ENCODE peak calls at places on chromosomes 12 and 14, in nine cellular contexts. One of them, this sample, is unnamed.
A peak's percentile ranks its signal among the peaks of the same experiment; 100 is the strongest.

GRCh38 chr14:97760050-97760449 is 962.9 kb downstream of the VRK1 start:
- DNase-seq in neural progenitor cell: no peak
- DNase-seq in CD8-positive, alpha-beta memory T cell: no peak
- DNase-seq in tibial nerve: no peak
- DNase-seq in transverse colon: no peak
- DNase-seq in colonic mucosa: no peak
- DNase-seq in astrocyte: no peak
- DNase-seq in SJCRH30: no peak
- DNase-seq in left lung: no peak
- DNase-seq in this sample: no peak

GRCh38 chr14:49633650-49634546 is 1.1 kb downstream of the DNAAF2 start:
- DNase-seq in neural progenitor cell: peak; percentile 98
- DNase-seq in CD8-positive, alpha-beta memory T cell: peak; percentile 90
- DNase-seq in tibial nerve: peak; percentile 79
- DNase-seq in transverse colon: peak; percentile 96
- DNase-seq in colonic mucosa: peak; percentile 94
- DNase-seq in astrocyte: peak; percentile 89
- DNase-seq in SJCRH30: peak; percentile 97
- DNase-seq in left lung: peak; percentile 95
- DNase-seq in this sample: peak; percentile 45

GRCh38 chr12:5586201-5586600 is 154.3 kb downstream of the NTF3 start:
- DNase-seq in neural progenitor cell: peak; percentile 23
- DNase-seq in CD8-positive, alpha-beta memory T cell: no peak
- DNase-seq in tibial nerve: no peak
- DNase-seq in transverse colon: no peak
- DNase-seq in colonic mucosa: peak; percentile 38
- DNase-seq in astrocyte: peak; percentile 28
- DNase-seq in SJCRH30: no peak
- DNase-seq in left lung: no peak
- DNase-seq in this sample: no peak

GRCh38 chr14:57692671-57693070 is 173.2 kb downstream of the SLC35F4 start:
- DNase-seq in neural progenitor cell: peak; percentile 13
- DNase-seq in CD8-positive, alpha-beta memory T cell: no peak
- DNase-seq in tibial nerve: no peak
- DNase-seq in transverse colon: no peak
- DNase-seq in colonic mucosa: no peak
- DNase-seq in astrocyte: peak; percentile 40
- DNase-seq in SJCRH30: peak; percentile 55
- DNase-seq in left lung: no peak
- DNase-seq in this sample: peak; percentile 30

GRCh38 chr12:75812341-75813018 is 219.1 kb downstream of the PHLDA1 start:
- DNase-seq in neural progenitor cell: peak; percentile 5
- DNase-seq in CD8-positive, alpha-beta memory T cell: no peak
- DNase-seq in tibial nerve: no peak
- DNase-seq in transverse colon: no peak
- DNase-seq in colonic mucosa: no peak
- DNase-seq in astrocyte: peak; percentile 75
- DNase-seq in SJCRH30: peak; percentile 26
- DNase-seq in left lung: no peak
- DNase-seq in this sample: no peak

GRCh38 chr12:64782181-64782580 is 23.0 kb upstream of the GNS start:
- DNase-seq in neural progenitor cell: no peak
- DNase-seq in CD8-positive, alpha-beta memory T cell: no peak
- DNase-seq in tibial nerve: no peak
- DNase-seq in transverse colon: no peak
- DNase-seq in colonic mucosa: no peak
- DNase-seq in astrocyte: no peak
- DNase-seq in SJCRH30: no peak
- DNase-seq in left lung: no peak
- DNase-seq in this sample: no peak

GRCh38 chr12:88627501-88627900 is 47.2 kb upstream of the KITLG start:
- DNase-seq in neural progenitor cell: no peak
- DNase-seq in CD8-positive, alpha-beta memory T cell: no peak
- DNase-seq in tibial nerve: no peak
- DNase-seq in transverse colon: no peak
- DNase-seq in colonic mucosa: no peak
- DNase-seq in astrocyte: no peak
- DNase-seq in SJCRH30: no peak
- DNase-seq in left lung: no peak
- DNase-seq in this sample: no peak

GRCh38 chr12:124771462-124772361 is 92.0 kb downstream of the SCARB1 start:
- DNase-seq in neural progenitor cell: peak; percentile 89
- DNase-seq in CD8-positive, alpha-beta memory T cell: peak; percentile 77
- DNase-seq in tibial nerve: peak; percentile 96
- DNase-seq in transverse colon: peak; percentile 87
- DNase-seq in colonic mucosa: peak; percentile 88
- DNase-seq in astrocyte: peak; percentile 18
- DNase-seq in SJCRH30: peak; percentile 86
- DNase-seq in left lung: peak; percentile 84
- DNase-seq in this sample: no peak

GRCh38 chr12:131133015-131133905 is 179.6 kb downstream of the ADGRD1 start:
- DNase-seq in neural progenitor cell: no peak
- DNase-seq in CD8-positive, alpha-beta memory T cell: no peak
- DNase-seq in tibial nerve: peak; percentile 56
- DNase-seq in transverse colon: no peak
- DNase-seq in colonic mucosa: no peak
- DNase-seq in astrocyte: no peak
- DNase-seq in SJCRH30: no peak
- DNase-seq in left lung: no peak
- DNase-seq in this sample: no peak

GRCh38 chr12:128190614-128191013 is 76.4 kb upstream of the TMEM132C start:
- DNase-seq in neural progenitor cell: peak; percentile 82
- DNase-seq in CD8-positive, alpha-beta memory T cell: no peak
- DNase-seq in tibial nerve: no peak
- DNase-seq in transverse colon: no peak
- DNase-seq in colonic mucosa: no peak
- DNase-seq in astrocyte: no peak
- DNase-seq in SJCRH30: no peak
- DNase-seq in left lung: no peak
- DNase-seq in this sample: no peak

GRCh38 chr14:85528882-85529585 is 910 bp upstream of the FLRT2 start:
- DNase-seq in neural progenitor cell: peak; percentile 48
- DNase-seq in CD8-positive, alpha-beta memory T cell: no peak
- DNase-seq in tibial nerve: no peak
- DNase-seq in transverse colon: no peak
- DNase-seq in colonic mucosa: no peak
- DNase-seq in astrocyte: peak; percentile 77
- DNase-seq in SJCRH30: peak; percentile 16
- DNase-seq in left lung: no peak
- DNase-seq in this sample: no peak

GRCh38 chr14:89836830-89837469 is 117.6 kb downstream of the EFCAB11 start:
- DNase-seq in neural progenitor cell: no peak
- DNase-seq in CD8-positive, alpha-beta memory T cell: no peak
- DNase-seq in tibial nerve: no peak
- DNase-seq in transverse colon: no peak
- DNase-seq in colonic mucosa: no peak
- DNase-seq in astrocyte: no peak
- DNase-seq in SJCRH30: no peak
- DNase-seq in left lung: no peak
- DNase-seq in this sample: no peak

GRCh38 chr12:117494833-117495714 is 133.6 kb upstream of the NOS1 start:
- DNase-seq in neural progenitor cell: peak; percentile 13
- DNase-seq in CD8-positive, alpha-beta memory T cell: no peak
- DNase-seq in tibial nerve: no peak
- DNase-seq in transverse colon: peak; percentile 9
- DNase-seq in colonic mucosa: peak; percentile 28
- DNase-seq in astrocyte: no peak
- DNase-seq in SJCRH30: peak; percentile 27
- DNase-seq in left lung: no peak
- DNase-seq in this sample: no peak

GRCh38 chr14:67971627-67972625 is 152.3 kb downstream of the RAD51B start:
- DNase-seq in neural progenitor cell: no peak
- DNase-seq in CD8-positive, alpha-beta memory T cell: no peak
- DNase-seq in tibial nerve: no peak
- DNase-seq in transverse colon: no peak
- DNase-seq in colonic mucosa: no peak
- DNase-seq in astrocyte: peak; percentile 66
- DNase-seq in SJCRH30: peak; percentile 32
- DNase-seq in left lung: no peak
- DNase-seq in this sample: peak; percentile 40

GRCh38 chr14:36942522-36943245 is 229.7 kb downstream of the SLC25A21 start:
- DNase-seq in neural progenitor cell: no peak
- DNase-seq in CD8-positive, alpha-beta memory T cell: no peak
- DNase-seq in tibial nerve: no peak
- DNase-seq in transverse colon: no peak
- DNase-seq in colonic mucosa: no peak
- DNase-seq in astrocyte: peak; percentile 46
- DNase-seq in SJCRH30: no peak
- DNase-seq in left lung: no peak
- DNase-seq in this sample: no peak

GRCh38 chr12:112841891-112842290 is 50.3 kb downstream of the RPH3A start:
- DNase-seq in neural progenitor cell: no peak
- DNase-seq in CD8-positive, alpha-beta memory T cell: no peak
- DNase-seq in tibial nerve: no peak
- DNase-seq in transverse colon: no peak
- DNase-seq in colonic mucosa: no peak
- DNase-seq in astrocyte: peak; percentile 6
- DNase-seq in SJCRH30: no peak
- DNase-seq in left lung: no peak
- DNase-seq in this sample: no peak

GRCh38 chr14:75125617-75126016 is 1.2 kb downstream of the NEK9 start:
- DNase-seq in neural progenitor cell: no peak
- DNase-seq in CD8-positive, alpha-beta memory T cell: no peak
- DNase-seq in tibial nerve: no peak
- DNase-seq in transverse colon: no peak
- DNase-seq in colonic mucosa: no peak
- DNase-seq in astrocyte: peak; percentile 74
- DNase-seq in SJCRH30: no peak
- DNase-seq in left lung: no peak
- DNase-seq in this sample: no peak

GRCh38 chr12:27970391-27970980 is 2.0 kb downstream of the PTHLH start:
- DNase-seq in neural progenitor cell: peak; percentile 74
- DNase-seq in CD8-positive, alpha-beta memory T cell: no peak
- DNase-seq in tibial nerve: peak; percentile 11
- DNase-seq in transverse colon: no peak
- DNase-seq in colonic mucosa: no peak
- DNase-seq in astrocyte: peak; percentile 56
- DNase-seq in SJCRH30: no peak
- DNase-seq in left lung: no peak
- DNase-seq in this sample: no peak
- H3K27me3 ChIP-seq in neural progenitor cell: peaks cover 100% of the 10 kb centered on the region
- H3K27me3 ChIP-seq in CD8-positive, alpha-beta memory T cell: peaks cover 45% of the 10 kb centered on the region
- H3K27me3 ChIP-seq in tibial nerve: no peaks in the 10 kb centered on the region
- H3K27me3 ChIP-seq in transverse colon: peaks cover 99% of the 10 kb centered on the region
- H3K27me3 ChIP-seq in colonic mucosa: peaks cover 61% of the 10 kb centered on the region
- H3K27me3 ChIP-seq in astrocyte: no peaks in the 10 kb centered on the region
- H3K27me3 ChIP-seq in SJCRH30: no peaks in the 10 kb centered on the region
- H3K27me3 ChIP-seq in left lung: peaks cover 99% of the 10 kb centered on the region
- H3K27me3 ChIP-seq in this sample: no peaks in the 10 kb centered on the region

GRCh38 chr14:69208665-69209064 is 17.4 kb downstream of the EXD2 start:
- DNase-seq in neural progenitor cell: no peak
- DNase-seq in CD8-positive, alpha-beta memory T cell: no peak
- DNase-seq in tibial nerve: no peak
- DNase-seq in transverse colon: no peak
- DNase-seq in colonic mucosa: no peak
- DNase-seq in astrocyte: no peak
- DNase-seq in SJCRH30: no peak
- DNase-seq in left lung: no peak
- DNase-seq in this sample: no peak

GRCh38 chr14:69204753-69205152 is 13.5 kb downstream of the EXD2 start:
- DNase-seq in neural progenitor cell: no peak
- DNase-seq in CD8-positive, alpha-beta memory T cell: no peak
- DNase-seq in tibial nerve: no peak
- DNase-seq in transverse colon: no peak
- DNase-seq in colonic mucosa: no peak
- DNase-seq in astrocyte: no peak
- DNase-seq in SJCRH30: no peak
- DNase-seq in left lung: no peak
- DNase-seq in this sample: no peak

DNA sequence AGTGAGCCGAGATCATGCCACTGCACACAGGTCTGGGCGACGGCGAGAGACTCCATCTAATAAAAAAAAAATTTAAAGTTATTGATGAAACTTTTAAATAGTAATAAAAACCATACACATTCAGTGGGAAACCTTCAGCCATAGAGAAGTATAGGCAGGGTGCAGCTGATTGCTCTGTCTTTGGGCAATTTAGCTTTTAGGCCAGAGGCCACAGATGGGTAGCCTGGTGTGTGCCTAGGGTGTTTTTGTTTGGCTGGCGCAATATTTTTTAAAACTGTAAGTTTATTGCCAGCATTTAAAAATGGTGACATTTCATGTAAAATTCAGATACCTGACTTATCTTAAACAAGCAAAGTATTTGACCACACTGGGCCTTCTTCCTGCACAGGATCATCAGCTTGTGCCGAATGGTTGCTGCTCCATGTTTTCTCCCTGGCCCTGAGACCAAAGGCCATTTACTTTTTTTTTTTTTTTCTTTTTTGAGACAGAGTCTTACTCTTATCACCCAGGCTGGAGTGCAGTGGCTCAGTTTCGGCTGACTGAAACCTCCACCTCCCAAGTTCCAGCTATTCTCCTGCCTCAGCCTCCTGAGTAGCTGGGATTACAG is 16.2 kb downstream of the EXD2 start:
- DNase-seq in neural progenitor cell: no peak
- DNase-seq in CD8-positive, alpha-beta memory T cell: no peak
- DNase-seq in tibial nerve: no peak
- DNase-seq in transverse colon: no peak
- DNase-seq in colonic mucosa: no peak
- DNase-seq in astrocyte: no peak
- DNase-seq in SJCRH30: no peak
- DNase-seq in left lung: no peak
- DNase-seq in this sample: no peak
- H3K27me3 ChIP-seq in neural progenitor cell: no peaks in the 10 kb centered on the region
- H3K27me3 ChIP-seq in CD8-positive, alpha-beta memory T cell: no peaks in the 10 kb centered on the region
- H3K27me3 ChIP-seq in tibial nerve: no peaks in the 10 kb centered on the region
- H3K27me3 ChIP-seq in transverse colon: no peaks in the 10 kb centered on the region
- H3K27me3 ChIP-seq in colonic mucosa: no peaks in the 10 kb centered on the region
- H3K27me3 ChIP-seq in astrocyte: no peaks in the 10 kb centered on the region
- H3K27me3 ChIP-seq in SJCRH30: no peaks in the 10 kb centered on the region
- H3K27me3 ChIP-seq in left lung: no peaks in the 10 kb centered on the region
- H3K27me3 ChIP-seq in this sample: no peaks in the 10 kb centered on the region

DNA sequence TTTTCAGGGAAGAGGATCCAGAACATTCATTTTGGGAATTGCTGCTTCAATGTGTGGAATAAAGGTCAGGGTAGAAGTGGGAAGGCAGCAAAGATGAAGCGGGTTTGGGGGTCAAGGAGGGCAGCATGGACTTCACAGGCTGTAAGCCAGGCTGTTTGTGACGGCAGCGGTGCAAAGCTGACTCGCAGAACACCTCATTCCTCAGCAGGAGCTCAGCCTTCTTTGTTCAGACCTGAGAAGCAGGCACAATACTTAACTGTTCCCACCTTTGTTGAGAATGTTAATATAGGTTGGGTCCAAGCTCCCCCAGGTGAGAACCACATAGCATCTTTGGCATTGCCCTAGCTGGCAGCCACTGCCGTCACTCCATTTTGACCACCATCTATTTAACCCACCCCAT is 16.7 kb downstream of the GRIN2B start:
- DNase-seq in neural progenitor cell: peak; percentile 18
- DNase-seq in CD8-positive, alpha-beta memory T cell: no peak
- DNase-seq in tibial nerve: no peak
- DNase-seq in transverse colon: no peak
- DNase-seq in colonic mucosa: no peak
- DNase-seq in astrocyte: no peak
- DNase-seq in SJCRH30: no peak
- DNase-seq in left lung: no peak
- DNase-seq in this sample: no peak
- H3K27me3 ChIP-seq in neural progenitor cell: no peaks in the 10 kb centered on the region
- H3K27me3 ChIP-seq in CD8-positive, alpha-beta memory T cell: no peaks in the 10 kb centered on the region
- H3K27me3 ChIP-seq in tibial nerve: no peaks in the 10 kb centered on the region
- H3K27me3 ChIP-seq in transverse colon: peaks cover 8% of the 10 kb centered on the region
- H3K27me3 ChIP-seq in colonic mucosa: no peaks in the 10 kb centered on the region
- H3K27me3 ChIP-seq in astrocyte: no peaks in the 10 kb centered on the region
- H3K27me3 ChIP-seq in SJCRH30: peaks cover 4% of the 10 kb centered on the region
- H3K27me3 ChIP-seq in left lung: peaks cover 7% of the 10 kb centered on the region
- H3K27me3 ChIP-seq in this sample: peaks cover 3% of the 10 kb centered on the region

GRCh38 chr12:57632369-57632897 is 568 bp downstream of the B4GALNT1 start:
- DNase-seq in neural progenitor cell: peak; percentile 64
- DNase-seq in CD8-positive, alpha-beta memory T cell: no peak
- DNase-seq in tibial nerve: no peak
- DNase-seq in transverse colon: no peak
- DNase-seq in colonic mucosa: no peak
- DNase-seq in astrocyte: no peak
- DNase-seq in SJCRH30: no peak
- DNase-seq in left lung: no peak
- DNase-seq in this sample: no peak
- H3K27me3 ChIP-seq in neural progenitor cell: peaks cover 93% of the 10 kb centered on the region
- H3K27me3 ChIP-seq in CD8-positive, alpha-beta memory T cell: peaks cover 24% of the 10 kb centered on the region
- H3K27me3 ChIP-seq in tibial nerve: no peaks in the 10 kb centered on the region
- H3K27me3 ChIP-seq in transverse colon: peaks cover 91% of the 10 kb centered on the region
- H3K27me3 ChIP-seq in colonic mucosa: peaks cover 49% of the 10 kb centered on the region
- H3K27me3 ChIP-seq in astrocyte: peaks cover 34% of the 10 kb centered on the region
- H3K27me3 ChIP-seq in SJCRH30: no peaks in the 10 kb centered on the region
- H3K27me3 ChIP-seq in left lung: peaks cover 96% of the 10 kb centered on the region
- H3K27me3 ChIP-seq in this sample: peaks cover 62% of the 10 kb centered on the region